ENCODE peak calls at places on chromosome 11, in four cellular contexts. J is A549, D is HepG2, Q is K562. G is an unnamed sample.

GRCh38 chr11:12173111-12173510 is 62.7 kb downstream of the MICAL2 start:
- DNase-seq in J (no peak), Q (no peak), D (no peak), G (no peak)

GRCh38 chr11:102341844-102342318 is 5.1 kb upstream of the BIRC2 start:
- DNase-seq in D (peak; percentile 78), J (peak; percentile 68), Q (peak; percentile 96), G (peak; percentile 76)

GRCh38 chr11:8267831-8268529 is 4.3 kb upstream of the LMO1 start:
- DNase-seq in D (no peak), J (peak; percentile 67), Q (no peak), G (no peak)

GRCh38 chr11:17828311-17828751 is 93.8 kb downstream of the KCNC1 start:
- DNase-seq in J (no peak), D (no peak), Q (no peak), G (no peak)

GRCh38 chr11:93169143-93169542 is 28.6 kb downstream of the SLC36A4 start:
- DNase-seq in Q (no peak), J (no peak), D (no peak), G (no peak)

GRCh38 chr11:13767461-13767860 is 99.0 kb downstream of the FAR1 start:
- DNase-seq in J (no peak), D (no peak), Q (peak; percentile 33), G (no peak)

GRCh38 chr11:91608662-91609061 is 616.0 kb upstream of the FAT3 start:
- DNase-seq in D (no peak), J (no peak), Q (no peak), G (no peak)

GRCh38 chr11:13238879-13239514 is 38.6 kb upstream of the BMAL1 start:
- DNase-seq in Q (peak; percentile 56), D (peak; percentile 35), J (peak; percentile 57), G (no peak)

GRCh38 chr11:65858354-65859133 is 564 bp upstream of the CFL1 start:
- DNase-seq in Q (no peak), D (no peak), J (no peak), G (no peak)

GRCh38 chr11:6498544-6498943 is 1.5 kb downstream of the DNHD1 start:
- DNase-seq in J (no peak), D (no peak), Q (no peak), G (no peak)

GRCh38 chr11:96342131-96342970 is 644 bp downstream of the MAML2 start:
- DNase-seq in Q (no peak), D (no peak), J (no peak), G (no peak)

GRCh38 chr11:100918551-100919500 is 210.8 kb downstream of the PGR start:
- DNase-seq in D (no peak), Q (peak; percentile 7), J (no peak), G (no peak)

GRCh38 chr11:9664276-9665171 is 647 bp downstream of the SWAP70 start:
- DNase-seq in J (peak; percentile 48), D (peak; percentile 29), Q (peak; percentile 25), G (no peak)

GRCh38 chr11:88849368-88849767 is 216.4 kb downstream of the GRM5 start:
- DNase-seq in D (no peak), J (no peak), Q (no peak), G (no peak)

GRCh38 chr11:28966951-28967350 is 858.8 kb downstream of the METTL15 start:
- DNase-seq in J (no peak), Q (no peak), D (no peak), G (no peak)

GRCh38 chr11:69832561-69833413 is 13.6 kb upstream of the FGF3 start:
- DNase-seq in J (no peak), D (no peak), Q (no peak), G (no peak)

GRCh38 chr11:1225386-1226225 is 2.7 kb downstream of the MUC5B start:
- DNase-seq in Q (no peak), D (no peak), J (no peak), G (no peak)

GRCh38 chr11:126424471-126425039 is 69.1 kb downstream of the ST3GAL4 start:
- DNase-seq in J (no peak), Q (no peak), D (no peak), G (no peak)

GRCh38 chr11:7512525-7513209 is 1.1 kb upstream of the PPFIBP2 start:
- DNase-seq in Q (peak; percentile 10), D (peak; percentile 13), J (no peak), G (no peak)

GRCh38 chr11:33654594-33654993 is 46.0 kb downstream of the C11orf91 start:
- DNase-seq in J (no peak), Q (no peak), D (no peak), G (no peak)

GRCh38 chr11:126607374-126607773 is 251.9 kb downstream of the ST3GAL4 start:
- DNase-seq in Q (peak; percentile 56), D (peak; percentile 33), J (peak; percentile 59), G (no peak)

GRCh38 chr11:78199015-78199652 is 10.4 kb downstream of the USP35 start:
- DNase-seq in Q (no peak), D (no peak), J (no peak), G (no peak)

GRCh38 chr11:17762309-17762974 is 27.9 kb downstream of the KCNC1 start:
- DNase-seq in Q (peak; percentile 41), D (no peak), J (no peak), G (peak; percentile 2)

GRCh38 chr11:69488543-69488940 is 7.1 kb downstream of the LINC01488 start:
- DNase-seq in D (no peak), J (no peak), Q (no peak), G (no peak)

GRCh38 chr11:107592256-107592655 is 1.3 kb downstream of the ELMOD1 start:
- DNase-seq in Q (no peak), D (no peak), J (no peak), G (no peak)

GRCh38 chr11:134647066-134647746 is 235.2 kb upstream of the B3GAT1 start:
- DNase-seq in D (no peak), J (no peak), Q (no peak), G (no peak)

GRCh38 chr11:11349870-11350325 is 3.2 kb downstream of the CSNK2A3 start:
- DNase-seq in J (no peak), Q (no peak), D (no peak), G (no peak)

GRCh38 chr11:71165771-71166170 is 86.6 kb downstream of the SHANK2 start:
- DNase-seq in J (no peak), D (no peak), Q (no peak), G (no peak)

GRCh38 chr11:34068098-34068497 is 16.6 kb downstream of the CAPRIN1 start:
- DNase-seq in J (no peak), Q (no peak), D (no peak), G (no peak)

GRCh38 chr11:115608976-115609375 is 104.8 kb upstream of the CADM1 start:
- DNase-seq in Q (no peak), J (no peak), D (no peak), G (no peak)

GRCh38 chr11:70810131-70810530 is 411.8 kb downstream of the CTTN start:
- DNase-seq in J (no peak), Q (no peak), D (no peak), G (no peak)

GRCh38 chr11:4704054-4704789 is at the start of gene MMP26:
- DNase-seq in J (no peak), D (no peak), Q (no peak), G (no peak)

GRCh38 chr11:8192016-8192895 is 23.4 kb upstream of the RIC3 start:
- DNase-seq in D (peak; percentile 45), J (peak; percentile 78), Q (peak; percentile 68), G (no peak)

GRCh38 chr11:64597671-64598101 is 6.7 kb downstream of the SLC22A12 start:
- DNase-seq in Q (no peak), J (no peak), D (no peak), G (no peak)

GRCh38 chr11:64600281-64600992 is 9.4 kb downstream of the SLC22A12 start:
- DNase-seq in D (no peak), Q (no peak), J (no peak), G (no peak)

GRCh38 chr11:64598106-64598796 is 7.2 kb downstream of the SLC22A12 start:
- DNase-seq in J (no peak), Q (no peak), D (no peak), G (no peak)

GRCh38 chr11:64598797-64599697 is 8.0 kb downstream of the SLC22A12 start:
- DNase-seq in Q (no peak), D (no peak), J (no peak), G (no peak)

GRCh38 chr11:64599698-64600211 is 8.7 kb downstream of the SLC22A12 start:
- DNase-seq in J (no peak), Q (no peak), D (no peak), G (no peak)
- TF ChIP-seq ESRRA in J (no peak), Q (no peak), D (no peak), G (no peak)

DNA sequence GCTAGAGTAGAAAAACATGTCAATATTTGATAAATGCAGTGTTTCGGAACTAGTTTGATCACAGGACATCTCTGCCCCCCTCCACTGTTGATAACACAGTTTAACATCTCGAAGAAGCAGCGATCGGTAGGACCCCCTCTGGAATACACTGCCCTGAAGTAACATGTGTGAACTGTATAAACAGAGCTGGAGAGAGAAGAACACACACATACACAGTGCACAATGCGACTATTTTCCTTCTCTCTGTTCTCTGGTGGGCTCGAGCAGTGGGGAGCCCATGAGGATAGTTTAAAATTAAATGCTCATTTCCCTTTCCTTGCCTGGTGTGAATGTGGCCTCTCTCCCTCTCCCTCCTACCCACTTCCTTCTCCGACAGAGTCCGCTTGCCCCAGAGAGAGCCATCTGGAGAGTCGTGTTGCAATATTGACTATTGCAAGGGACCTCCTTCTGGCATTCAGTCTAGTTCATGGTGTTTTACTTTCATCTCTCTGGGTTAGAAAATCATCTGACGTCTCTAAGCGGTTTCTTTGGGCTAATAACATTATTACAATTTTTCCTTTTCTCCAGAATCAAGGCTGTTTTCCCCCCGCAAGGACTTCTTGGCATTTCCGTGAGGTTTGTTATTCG is 51.6 kb upstream of the BARX2 start:
- DNase-seq in Q (no peak), J (peak; percentile 14), D (peak; percentile 37), G (no peak)
- TF ChIP-seq SMC3 in Q (no peak), J (no peak), D (no peak), G (no peak)

DNA sequence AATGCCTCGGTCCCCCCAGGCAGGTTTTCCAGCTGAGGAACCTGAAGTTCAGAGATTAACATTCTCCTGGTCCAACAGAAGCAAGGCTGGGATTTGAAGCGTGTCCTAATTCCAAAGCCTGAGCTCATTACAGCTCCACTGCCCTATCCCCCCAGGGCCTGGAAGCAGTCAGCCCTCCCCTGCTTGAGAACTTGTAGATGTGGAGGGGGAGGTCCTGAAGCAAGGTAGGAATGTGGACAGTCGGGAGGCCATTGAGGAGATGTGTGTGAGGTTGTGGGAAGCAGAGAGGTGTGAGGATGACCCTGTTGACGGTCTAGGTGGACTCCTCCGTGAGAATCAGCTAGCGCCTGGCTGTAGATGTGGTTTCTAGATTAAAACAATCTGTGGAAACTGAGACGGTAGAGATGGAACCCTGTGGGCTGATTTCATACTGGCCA is 8.1 kb downstream of the GRAMD1B start:
- DNase-seq in D (no peak), Q (no peak), J (no peak), G (no peak)
- TF ChIP-seq ESRRA in D (no peak), Q (no peak), J (no peak), G (no peak)

DNA sequence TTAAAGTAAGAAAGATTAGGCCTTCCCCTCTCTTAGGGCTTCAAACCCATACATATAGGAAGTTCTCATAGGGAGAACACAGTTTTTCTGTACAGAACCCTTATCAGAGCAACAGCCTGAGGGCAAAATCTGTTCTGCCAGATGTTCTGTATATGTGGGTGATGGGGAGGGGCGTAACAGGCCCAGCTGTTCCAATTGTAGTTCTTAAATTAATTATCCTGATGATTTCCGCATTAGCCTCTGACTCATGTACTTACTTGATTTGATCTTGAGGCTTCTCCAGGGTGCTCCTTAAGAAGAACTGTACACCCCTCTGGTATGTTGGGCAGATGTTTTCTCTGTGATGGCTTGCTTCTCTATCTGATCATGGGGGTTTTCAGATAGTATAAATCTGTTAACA is 123.1 kb upstream of the C11orf87 start:
- DNase-seq in J (no peak), D (no peak), Q (no peak), G (no peak)
- TF ChIP-seq SMC3 in J (no peak), D (no peak), Q (no peak), G (no peak)

GRCh38 chr11:72245232-72245816 is 1.3 kb upstream of the PHOX2A start:
- DNase-seq in Q (no peak), D (no peak), J (no peak), G (no peak)
- TF ChIP-seq ESRRA in Q (no peak), D (no peak), J (no peak), G (no peak)